ENCODE peak calls at places on chromosomes 2 and 18, in five cellular contexts. One of them, this sample, is unnamed.

GRCh38 chr2:130913891-130914290 is 77.2 kb downstream of the ARHGEF4 start:
- DNase-seq in cardiac muscle cell: no peak
- DNase-seq in stimulated activated CD8-positive, alpha-beta memory T cell treated with anti-CD3 and anti-CD28 coated beads, Interleukin-7, amount 100 ng/mL, for 4 hours: no peak
- DNase-seq in G401: no peak
- DNase-seq in posterior cingulate gyrus: no peak
- DNase-seq in this sample: no peak

GRCh38 chr18:29523371-29523770 is 1346.4 kb upstream of the CDH2 start:
- DNase-seq in posterior cingulate gyrus: no peak
- DNase-seq in cardiac muscle cell: no peak
- DNase-seq in G401: no peak
- DNase-seq in stimulated activated CD8-positive, alpha-beta memory T cell treated with anti-CD3 and anti-CD28 coated beads, Interleukin-7, amount 100 ng/mL, for 4 hours: no peak
- DNase-seq in this sample: no peak

GRCh38 chr2:210626849-210627248 is 70.5 kb downstream of the CPS1 start:
- DNase-seq in cardiac muscle cell: peak
- DNase-seq in posterior cingulate gyrus: no peak
- DNase-seq in G401: no peak
- DNase-seq in stimulated activated CD8-positive, alpha-beta memory T cell treated with anti-CD3 and anti-CD28 coated beads, Interleukin-7, amount 100 ng/mL, for 4 hours: no peak
- DNase-seq in this sample: no peak

GRCh38 chr18:44637210-44638051 is 43.3 kb upstream of the SETBP1 start:
- DNase-seq in G401: no peak
- DNase-seq in stimulated activated CD8-positive, alpha-beta memory T cell treated with anti-CD3 and anti-CD28 coated beads, Interleukin-7, amount 100 ng/mL, for 4 hours: no peak
- DNase-seq in posterior cingulate gyrus: no peak
- DNase-seq in cardiac muscle cell: no peak
- DNase-seq in this sample: no peak

GRCh38 chr2:179562330-179562885 is 297.8 kb upstream of the SESTD1 start:
- DNase-seq in stimulated activated CD8-positive, alpha-beta memory T cell treated with anti-CD3 and anti-CD28 coated beads, Interleukin-7, amount 100 ng/mL, for 4 hours: no peak
- DNase-seq in posterior cingulate gyrus: no peak
- DNase-seq in cardiac muscle cell: no peak
- DNase-seq in G401: peak
- DNase-seq in this sample: no peak

GRCh38 chr2:72993147-72993546 is 75.8 kb downstream of the EMX1 start:
- DNase-seq in cardiac muscle cell: peak
- DNase-seq in G401: peak
- DNase-seq in posterior cingulate gyrus: no peak
- DNase-seq in stimulated activated CD8-positive, alpha-beta memory T cell treated with anti-CD3 and anti-CD28 coated beads, Interleukin-7, amount 100 ng/mL, for 4 hours: no peak
- DNase-seq in this sample: peak

GRCh38 chr2:145875011-145875410 is 1355.1 kb upstream of the ZEB2 start:
- DNase-seq in G401: no peak
- DNase-seq in stimulated activated CD8-positive, alpha-beta memory T cell treated with anti-CD3 and anti-CD28 coated beads, Interleukin-7, amount 100 ng/mL, for 4 hours: no peak
- DNase-seq in cardiac muscle cell: no peak
- DNase-seq in posterior cingulate gyrus: no peak
- DNase-seq in this sample: no peak

GRCh38 chr2:171810409-171810993 is 83.5 kb downstream of the SLC25A12 start:
- DNase-seq in posterior cingulate gyrus: no peak
- DNase-seq in cardiac muscle cell: peak
- DNase-seq in stimulated activated CD8-positive, alpha-beta memory T cell treated with anti-CD3 and anti-CD28 coated beads, Interleukin-7, amount 100 ng/mL, for 4 hours: no peak
- DNase-seq in G401: no peak
- DNase-seq in this sample: no peak

GRCh38 chr18:77140439-77141109 is 8.0 kb upstream of the MBP start:
- DNase-seq in cardiac muscle cell: no peak
- DNase-seq in G401: no peak
- DNase-seq in posterior cingulate gyrus: no peak
- DNase-seq in stimulated activated CD8-positive, alpha-beta memory T cell treated with anti-CD3 and anti-CD28 coated beads, Interleukin-7, amount 100 ng/mL, for 4 hours: no peak
- DNase-seq in this sample: no peak

GRCh38 chr2:204129591-204130270 is 193.2 kb downstream of the ICOS start:
- DNase-seq in stimulated activated CD8-positive, alpha-beta memory T cell treated with anti-CD3 and anti-CD28 coated beads, Interleukin-7, amount 100 ng/mL, for 4 hours: no peak
- DNase-seq in cardiac muscle cell: peak
- DNase-seq in G401: no peak
- DNase-seq in posterior cingulate gyrus: no peak
- DNase-seq in this sample: no peak

GRCh38 chr2:120423167-120423943 is 77.4 kb downstream of the INHBB start:
- DNase-seq in cardiac muscle cell: peak
- DNase-seq in G401: no peak
- DNase-seq in posterior cingulate gyrus: no peak
- DNase-seq in stimulated activated CD8-positive, alpha-beta memory T cell treated with anti-CD3 and anti-CD28 coated beads, Interleukin-7, amount 100 ng/mL, for 4 hours: no peak
- DNase-seq in this sample: no peak

GRCh38 chr18:46939337-46939963 is 22.0 kb downstream of the KATNAL2 start:
- DNase-seq in posterior cingulate gyrus: no peak
- DNase-seq in G401: no peak
- DNase-seq in cardiac muscle cell: peak
- DNase-seq in stimulated activated CD8-positive, alpha-beta memory T cell treated with anti-CD3 and anti-CD28 coated beads, Interleukin-7, amount 100 ng/mL, for 4 hours: no peak
- DNase-seq in this sample: no peak

GRCh38 chr2:178882666-178883440 is 75.6 kb upstream of the TTN start:
- DNase-seq in cardiac muscle cell: peak
- DNase-seq in stimulated activated CD8-positive, alpha-beta memory T cell treated with anti-CD3 and anti-CD28 coated beads, Interleukin-7, amount 100 ng/mL, for 4 hours: no peak
- DNase-seq in posterior cingulate gyrus: no peak
- DNase-seq in G401: no peak
- DNase-seq in this sample: no peak

GRCh38 chr2:176395273-176395854 is 126.1 kb downstream of the MTX2 start:
- DNase-seq in G401: no peak
- DNase-seq in stimulated activated CD8-positive, alpha-beta memory T cell treated with anti-CD3 and anti-CD28 coated beads, Interleukin-7, amount 100 ng/mL, for 4 hours: no peak
- DNase-seq in cardiac muscle cell: no peak
- DNase-seq in posterior cingulate gyrus: no peak
- DNase-seq in this sample: no peak

GRCh38 chr18:46338761-46339160 is 234.6 kb downstream of the HAUS1 start:
- DNase-seq in posterior cingulate gyrus: no peak
- DNase-seq in stimulated activated CD8-positive, alpha-beta memory T cell treated with anti-CD3 and anti-CD28 coated beads, Interleukin-7, amount 100 ng/mL, for 4 hours: no peak
- DNase-seq in cardiac muscle cell: no peak
- DNase-seq in G401: peak
- DNase-seq in this sample: no peak

GRCh38 chr2:159613515-159614336 is 2.6 kb downstream of the BAZ2B start:
- DNase-seq in posterior cingulate gyrus: no peak
- DNase-seq in stimulated activated CD8-positive, alpha-beta memory T cell treated with anti-CD3 and anti-CD28 coated beads, Interleukin-7, amount 100 ng/mL, for 4 hours: no peak
- DNase-seq in cardiac muscle cell: peak
- DNase-seq in G401: peak
- DNase-seq in this sample: peak

GRCh38 chr2:9099341-9099751 is 95.9 kb upstream of the MBOAT2 start:
- DNase-seq in stimulated activated CD8-positive, alpha-beta memory T cell treated with anti-CD3 and anti-CD28 coated beads, Interleukin-7, amount 100 ng/mL, for 4 hours: no peak
- DNase-seq in cardiac muscle cell: no peak
- DNase-seq in posterior cingulate gyrus: no peak
- DNase-seq in G401: no peak
- DNase-seq in this sample: no peak

GRCh38 chr2:184677171-184677570 is 78.8 kb downstream of the ZNF804A start:
- DNase-seq in cardiac muscle cell: peak
- DNase-seq in posterior cingulate gyrus: no peak
- DNase-seq in stimulated activated CD8-positive, alpha-beta memory T cell treated with anti-CD3 and anti-CD28 coated beads, Interleukin-7, amount 100 ng/mL, for 4 hours: no peak
- DNase-seq in G401: no peak
- DNase-seq in this sample: no peak

GRCh38 chr18:10010611-10011015 is 96.8 kb downstream of the VAPA start:
- DNase-seq in G401: peak
- DNase-seq in posterior cingulate gyrus: peak
- DNase-seq in cardiac muscle cell: peak
- DNase-seq in stimulated activated CD8-positive, alpha-beta memory T cell treated with anti-CD3 and anti-CD28 coated beads, Interleukin-7, amount 100 ng/mL, for 4 hours: no peak
- DNase-seq in this sample: no peak

GRCh38 chr2:38534746-38535403 is 67.9 kb downstream of the HNRNPLL start:
- DNase-seq in stimulated activated CD8-positive, alpha-beta memory T cell treated with anti-CD3 and anti-CD28 coated beads, Interleukin-7, amount 100 ng/mL, for 4 hours: no peak
- DNase-seq in G401: no peak
- DNase-seq in posterior cingulate gyrus: no peak
- DNase-seq in cardiac muscle cell: no peak
- DNase-seq in this sample: no peak

GRCh38 chr2:181753686-181754085 is 73.4 kb upstream of the NEUROD1 start:
- DNase-seq in cardiac muscle cell: peak
- DNase-seq in posterior cingulate gyrus: no peak
- DNase-seq in stimulated activated CD8-positive, alpha-beta memory T cell treated with anti-CD3 and anti-CD28 coated beads, Interleukin-7, amount 100 ng/mL, for 4 hours: no peak
- DNase-seq in G401: no peak
- DNase-seq in this sample: no peak

GRCh38 chr18:49751427-49752094 is 61.8 kb downstream of the ACAA2 start:
- DNase-seq in stimulated activated CD8-positive, alpha-beta memory T cell treated with anti-CD3 and anti-CD28 coated beads, Interleukin-7, amount 100 ng/mL, for 4 hours: no peak
- DNase-seq in cardiac muscle cell: no peak
- DNase-seq in G401: no peak
- DNase-seq in posterior cingulate gyrus: no peak
- DNase-seq in this sample: no peak

GRCh38 chr18:30192216-30192615 is 850.3 kb downstream of the DSC3 start:
- DNase-seq in cardiac muscle cell: no peak
- DNase-seq in posterior cingulate gyrus: no peak
- DNase-seq in stimulated activated CD8-positive, alpha-beta memory T cell treated with anti-CD3 and anti-CD28 coated beads, Interleukin-7, amount 100 ng/mL, for 4 hours: no peak
- DNase-seq in G401: no peak
- DNase-seq in this sample: no peak

GRCh38 chr2:18630941-18631340 is 41.6 kb upstream of the NT5C1B start:
- DNase-seq in stimulated activated CD8-positive, alpha-beta memory T cell treated with anti-CD3 and anti-CD28 coated beads, Interleukin-7, amount 100 ng/mL, for 4 hours: no peak
- DNase-seq in posterior cingulate gyrus: no peak
- DNase-seq in cardiac muscle cell: no peak
- DNase-seq in G401: no peak
- DNase-seq in this sample: no peak

GRCh38 chr2:14634885-14635871 is 2.7 kb downstream of the LRATD1 start:
- DNase-seq in cardiac muscle cell: peak
- DNase-seq in G401: peak
- DNase-seq in posterior cingulate gyrus: peak
- DNase-seq in stimulated activated CD8-positive, alpha-beta memory T cell treated with anti-CD3 and anti-CD28 coated beads, Interleukin-7, amount 100 ng/mL, for 4 hours: no peak
- DNase-seq in this sample: peak

GRCh38 chr2:237734905-237735623 is 63.5 kb upstream of the RBM44 start:
- DNase-seq in posterior cingulate gyrus: no peak
- DNase-seq in G401: no peak
- DNase-seq in stimulated activated CD8-positive, alpha-beta memory T cell treated with anti-CD3 and anti-CD28 coated beads, Interleukin-7, amount 100 ng/mL, for 4 hours: no peak
- DNase-seq in cardiac muscle cell: no peak
- DNase-seq in this sample: no peak

GRCh38 chr2:106011380-106011779 is 182.7 kb downstream of the UXS1 start:
- DNase-seq in cardiac muscle cell: peak
- DNase-seq in G401: no peak
- DNase-seq in stimulated activated CD8-positive, alpha-beta memory T cell treated with anti-CD3 and anti-CD28 coated beads, Interleukin-7, amount 100 ng/mL, for 4 hours: no peak
- DNase-seq in posterior cingulate gyrus: no peak
- DNase-seq in this sample: no peak

GRCh38 chr2:150303281-150303680 is 184.2 kb downstream of the RND3 start:
- DNase-seq in posterior cingulate gyrus: no peak
- DNase-seq in G401: no peak
- DNase-seq in cardiac muscle cell: peak
- DNase-seq in stimulated activated CD8-positive, alpha-beta memory T cell treated with anti-CD3 and anti-CD28 coated beads, Interleukin-7, amount 100 ng/mL, for 4 hours: no peak
- DNase-seq in this sample: no peak

GRCh38 chr18:47283476-47283875 is 32.0 kb upstream of the SKOR2 start:
- DNase-seq in G401: peak
- DNase-seq in stimulated activated CD8-positive, alpha-beta memory T cell treated with anti-CD3 and anti-CD28 coated beads, Interleukin-7, amount 100 ng/mL, for 4 hours: no peak
- DNase-seq in posterior cingulate gyrus: no peak
- DNase-seq in cardiac muscle cell: peak
- DNase-seq in this sample: peak

GRCh38 chr2:176085861-176086771 is 2.4 kb upstream of the EVX2 start:
- DNase-seq in G401: no peak
- DNase-seq in posterior cingulate gyrus: peak
- DNase-seq in stimulated activated CD8-positive, alpha-beta memory T cell treated with anti-CD3 and anti-CD28 coated beads, Interleukin-7, amount 100 ng/mL, for 4 hours: no peak
- DNase-seq in cardiac muscle cell: peak
- DNase-seq in this sample: peak

GRCh38 chr2:183063083-183063482 is 15.5 kb upstream of the DUSP19 start:
- DNase-seq in stimulated activated CD8-positive, alpha-beta memory T cell treated with anti-CD3 and anti-CD28 coated beads, Interleukin-7, amount 100 ng/mL, for 4 hours: no peak
- DNase-seq in posterior cingulate gyrus: no peak
- DNase-seq in G401: no peak
- DNase-seq in cardiac muscle cell: peak
- DNase-seq in this sample: no peak

GRCh38 chr2:105790467-105791118 is 45.9 kb downstream of the NCK2 start:
- DNase-seq in cardiac muscle cell: no peak
- DNase-seq in posterior cingulate gyrus: no peak
- DNase-seq in stimulated activated CD8-positive, alpha-beta memory T cell treated with anti-CD3 and anti-CD28 coated beads, Interleukin-7, amount 100 ng/mL, for 4 hours: no peak
- DNase-seq in G401: no peak
- DNase-seq in this sample: no peak

GRCh38 chr2:12436483-12436882 is 280.3 kb upstream of the TRIB2 start:
- DNase-seq in G401: no peak
- DNase-seq in cardiac muscle cell: no peak
- DNase-seq in stimulated activated CD8-positive, alpha-beta memory T cell treated with anti-CD3 and anti-CD28 coated beads, Interleukin-7, amount 100 ng/mL, for 4 hours: no peak
- DNase-seq in posterior cingulate gyrus: no peak
- DNase-seq in this sample: no peak

GRCh38 chr2:88192613-88193012 is 22.5 kb downstream of the THNSL2 start:
- DNase-seq in posterior cingulate gyrus: no peak
- DNase-seq in stimulated activated CD8-positive, alpha-beta memory T cell treated with anti-CD3 and anti-CD28 coated beads, Interleukin-7, amount 100 ng/mL, for 4 hours: no peak
- DNase-seq in G401: no peak
- DNase-seq in cardiac muscle cell: no peak
- DNase-seq in this sample: no peak

This sample was measured in K562.